ENCODE peak calls at places on chromosomes 6 and 20, in five cellular contexts. One of them, this sample, is unnamed.

GRCh38 chr6:42194056-42194455 is 700 bp downstream of the GUCA1B start:
- DNase-seq in HCT116: no peak
- DNase-seq in GM23338: no peak
- DNase-seq in H1: no peak
- DNase-seq in SK-N-MC: no peak
- DNase-seq in this sample: no peak

GRCh38 chr20:49276895-49277785 is 717 bp downstream of the ZNFX1 start:
- DNase-seq in HCT116: no peak
- DNase-seq in GM23338: peak; percentile 35
- DNase-seq in H1: no peak
- DNase-seq in SK-N-MC: no peak
- DNase-seq in this sample: peak; percentile 82

GRCh38 chr20:4978050-4978918 is 23.0 kb downstream of the SLC23A2 start:
- DNase-seq in HCT116: no peak
- DNase-seq in GM23338: peak; percentile 26
- DNase-seq in H1: no peak
- DNase-seq in SK-N-MC: no peak
- DNase-seq in this sample: peak; percentile 20

GRCh38 chr6:137736048-137736846 is 130.8 kb upstream of the TNFAIP3 start:
- DNase-seq in HCT116: no peak
- DNase-seq in GM23338: no peak
- DNase-seq in H1: no peak
- DNase-seq in SK-N-MC: no peak
- DNase-seq in this sample: no peak

GRCh38 chr6:135946674-135947073 is 95.2 kb downstream of the PDE7B start:
- DNase-seq in HCT116: no peak
- DNase-seq in GM23338: no peak
- DNase-seq in H1: no peak
- DNase-seq in SK-N-MC: no peak
- DNase-seq in this sample: no peak

GRCh38 chr6:118284736-118285360 is 263.2 kb upstream of the PLN start:
- DNase-seq in HCT116: no peak
- DNase-seq in GM23338: peak; percentile 13
- DNase-seq in H1: no peak
- DNase-seq in SK-N-MC: no peak
- DNase-seq in this sample: no peak

GRCh38 chr6:20021795-20022194 is 184.6 kb downstream of the ID4 start:
- DNase-seq in HCT116: no peak
- DNase-seq in GM23338: no peak
- DNase-seq in H1: no peak
- DNase-seq in SK-N-MC: no peak
- DNase-seq in this sample: no peak

GRCh38 chr6:116251568-116252384 is 2.1 kb downstream of the TSPYL4 start:
- DNase-seq in HCT116: no peak
- DNase-seq in GM23338: peak; percentile 76
- DNase-seq in H1: peak; percentile 29
- DNase-seq in SK-N-MC: no peak
- DNase-seq in this sample: no peak

GRCh38 chr6:118808794-118809668 is 84.9 kb upstream of the ASF1A start:
- DNase-seq in HCT116: no peak
- DNase-seq in GM23338: no peak
- DNase-seq in H1: no peak
- DNase-seq in SK-N-MC: no peak
- DNase-seq in this sample: no peak

GRCh38 chr20:48965189-48965910 is 43.8 kb downstream of the ARFGEF2 start:
- DNase-seq in HCT116: no peak
- DNase-seq in GM23338: no peak
- DNase-seq in H1: no peak
- DNase-seq in SK-N-MC: no peak
- DNase-seq in this sample: no peak

GRCh38 chr6:44072959-44073611 is 54.2 kb downstream of the MRPL14 start:
- DNase-seq in HCT116: no peak
- DNase-seq in GM23338: peak; percentile 95
- DNase-seq in H1: no peak
- DNase-seq in SK-N-MC: no peak
- DNase-seq in this sample: peak; percentile 81

GRCh38 chr6:36577298-36577697 is 16.9 kb upstream of the SRSF3 start:
- DNase-seq in HCT116: peak; percentile 33
- DNase-seq in GM23338: no peak
- DNase-seq in H1: no peak
- DNase-seq in SK-N-MC: no peak
- DNase-seq in this sample: no peak

GRCh38 chr6:158770533-158770932 is 48.6 kb downstream of the EZR start:
- DNase-seq in HCT116: no peak
- DNase-seq in GM23338: no peak
- DNase-seq in H1: no peak
- DNase-seq in SK-N-MC: no peak
- DNase-seq in this sample: no peak

GRCh38 chr6:32845381-32845884 is 1.6 kb upstream of the PSMB8 start:
- DNase-seq in HCT116: no peak
- DNase-seq in GM23338: no peak
- DNase-seq in H1: no peak
- DNase-seq in SK-N-MC: no peak
- DNase-seq in this sample: no peak

GRCh38 chr6:105374010-105374420 is 28.9 kb downstream of the PREP start:
- DNase-seq in HCT116: no peak
- DNase-seq in GM23338: no peak
- DNase-seq in H1: no peak
- DNase-seq in SK-N-MC: no peak
- DNase-seq in this sample: no peak

GRCh38 chr6:106519460-106520394 is 109.6 kb downstream of the RTN4IP1 start:
- DNase-seq in HCT116: peak; percentile 42
- DNase-seq in GM23338: no peak
- DNase-seq in H1: no peak
- DNase-seq in SK-N-MC: no peak
- DNase-seq in this sample: no peak

GRCh38 chr6:106517699-106518098 is 111.6 kb downstream of the RTN4IP1 start:
- DNase-seq in HCT116: no peak
- DNase-seq in GM23338: no peak
- DNase-seq in H1: no peak
- DNase-seq in SK-N-MC: no peak
- DNase-seq in this sample: no peak

GRCh38 chr6:106518748-106519147 is 110.5 kb downstream of the RTN4IP1 start:
- DNase-seq in HCT116: no peak
- DNase-seq in GM23338: no peak
- DNase-seq in H1: no peak
- DNase-seq in SK-N-MC: no peak
- DNase-seq in this sample: no peak

GRCh38 chr6:106522557-106522956 is 106.7 kb downstream of the RTN4IP1 start:
- DNase-seq in HCT116: no peak
- DNase-seq in GM23338: no peak
- DNase-seq in H1: no peak
- DNase-seq in SK-N-MC: no peak
- DNase-seq in this sample: no peak

GRCh38 chr6:106520711-106521367 is 108.5 kb downstream of the RTN4IP1 start:
- DNase-seq in HCT116: no peak
- DNase-seq in GM23338: no peak
- DNase-seq in H1: no peak
- DNase-seq in SK-N-MC: no peak
- DNase-seq in this sample: no peak
- TF ChIP-seq POLR2AphosphoS5 in HCT116: no peak
- TF ChIP-seq POLR2AphosphoS5 in GM23338: no peak
- TF ChIP-seq POLR2AphosphoS5 in H1: no peak
- TF ChIP-seq POLR2AphosphoS5 in SK-N-MC: no peak
- TF ChIP-seq POLR2AphosphoS5 in this sample: no peak

GRCh38 chr6:64054870-64055269 is 419.3 kb downstream of the PHF3 start:
- DNase-seq in HCT116: no peak
- DNase-seq in GM23338: no peak
- DNase-seq in H1: no peak
- DNase-seq in SK-N-MC: no peak
- DNase-seq in this sample: no peak
- TF ChIP-seq POLR2AphosphoS5 in HCT116: no peak
- TF ChIP-seq POLR2AphosphoS5 in GM23338: no peak
- TF ChIP-seq POLR2AphosphoS5 in H1: no peak
- TF ChIP-seq POLR2AphosphoS5 in SK-N-MC: no peak
- TF ChIP-seq POLR2AphosphoS5 in this sample: no peak

GRCh38 chr6:113496157-113496556 is 361.0 kb upstream of the MARCKS start:
- DNase-seq in HCT116: no peak
- DNase-seq in GM23338: no peak
- DNase-seq in H1: no peak
- DNase-seq in SK-N-MC: no peak
- DNase-seq in this sample: no peak

GRCh38 chr6:113493991-113494390 is 363.2 kb upstream of the MARCKS start:
- DNase-seq in HCT116: no peak
- DNase-seq in GM23338: no peak
- DNase-seq in H1: no peak
- DNase-seq in SK-N-MC: no peak
- DNase-seq in this sample: no peak

GRCh38 chr6:113500221-113500620 is 356.9 kb upstream of the MARCKS start:
- DNase-seq in HCT116: no peak
- DNase-seq in GM23338: no peak
- DNase-seq in H1: no peak
- DNase-seq in SK-N-MC: no peak
- DNase-seq in this sample: no peak

GRCh38 chr6:113490356-113490755 is 366.8 kb upstream of the MARCKS start:
- DNase-seq in HCT116: no peak
- DNase-seq in GM23338: no peak
- DNase-seq in H1: no peak
- DNase-seq in SK-N-MC: no peak
- DNase-seq in this sample: no peak

GRCh38 chr6:113495521-113495920 is 361.6 kb upstream of the MARCKS start:
- DNase-seq in HCT116: no peak
- DNase-seq in GM23338: no peak
- DNase-seq in H1: no peak
- DNase-seq in SK-N-MC: peak; percentile 84
- DNase-seq in this sample: no peak
- TF ChIP-seq POLR2AphosphoS5 in HCT116: no peak
- TF ChIP-seq POLR2AphosphoS5 in GM23338: no peak
- TF ChIP-seq POLR2AphosphoS5 in H1: no peak
- TF ChIP-seq POLR2AphosphoS5 in SK-N-MC: peak; percentile 18
- TF ChIP-seq POLR2AphosphoS5 in this sample: no peak

DNA sequence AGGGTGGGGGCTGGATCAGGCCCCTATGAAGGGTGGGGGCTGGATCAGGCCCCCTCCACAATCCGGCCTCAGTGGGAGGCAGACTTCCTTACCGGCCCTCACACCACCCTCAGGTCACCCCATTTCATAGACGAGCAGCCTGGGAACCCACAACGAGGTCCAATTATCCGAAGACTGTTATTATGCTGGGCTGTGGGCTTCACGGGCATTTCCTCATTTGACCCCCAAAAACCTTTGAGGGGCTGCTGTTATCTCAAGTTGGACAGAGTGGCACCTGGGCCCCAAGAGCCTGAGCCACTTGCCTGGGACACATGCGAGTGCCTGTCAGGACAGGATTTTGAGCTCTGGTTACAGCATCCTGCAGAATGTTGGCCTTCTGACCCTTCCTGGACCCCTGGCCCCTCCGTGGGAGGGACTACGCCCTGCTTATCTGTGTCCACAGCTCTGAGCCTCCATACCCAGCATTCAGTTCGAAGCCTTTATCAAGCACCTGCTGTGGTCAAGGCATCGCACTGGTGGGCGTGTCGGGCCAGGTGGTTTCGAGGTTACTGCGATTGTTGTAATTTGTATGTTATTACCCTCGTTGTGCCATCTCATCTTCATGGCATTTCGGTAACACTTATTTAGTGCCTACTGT is 34.5 kb upstream of the PCMTD2 start:
- DNase-seq in HCT116: no peak
- DNase-seq in GM23338: no peak
- DNase-seq in H1: no peak
- DNase-seq in SK-N-MC: no peak
- DNase-seq in this sample: no peak
- TF ChIP-seq POLR2AphosphoS5 in HCT116: no peak
- TF ChIP-seq POLR2AphosphoS5 in GM23338: no peak
- TF ChIP-seq POLR2AphosphoS5 in H1: no peak
- TF ChIP-seq POLR2AphosphoS5 in SK-N-MC: no peak
- TF ChIP-seq POLR2AphosphoS5 in this sample: no peak